ENCODE peak calls at places on chromosome 21, in nine cellular contexts. One of them, this sample, is unnamed. For H3K4me1, the result is how much of the 10 kb centered on the place peaks cover.

GRCh38 chr21:40120944-40121575 is 253.8 kb downstream of the PCP4 start:
- DNase-seq in hepatocyte: peak
- DNase-seq in body of pancreas: peak
- DNase-seq in kidney: no peak
- DNase-seq in colonic mucosa: no peak
- DNase-seq in gastrocnemius medialis: no peak
- DNase-seq in stomach: no peak
- DNase-seq in esophagus squamous epithelium: no peak
- DNase-seq in right atrium auricular region: no peak
- DNase-seq in this sample: no peak

GRCh38 chr21:20790113-20790512 is 208.1 kb upstream of the NCAM2 start:
- DNase-seq in hepatocyte: no peak
- DNase-seq in body of pancreas: no peak
- DNase-seq in kidney: no peak
- DNase-seq in colonic mucosa: no peak
- DNase-seq in gastrocnemius medialis: no peak
- DNase-seq in stomach: no peak
- DNase-seq in esophagus squamous epithelium: no peak
- DNase-seq in right atrium auricular region: no peak
- DNase-seq in this sample: no peak

GRCh38 chr21:37367301-37367757 is 756 bp downstream of the DYRK1A start:
- DNase-seq in hepatocyte: peak
- DNase-seq in body of pancreas: peak
- DNase-seq in kidney: peak
- DNase-seq in colonic mucosa: no peak
- DNase-seq in gastrocnemius medialis: no peak
- DNase-seq in stomach: peak
- DNase-seq in esophagus squamous epithelium: no peak
- DNase-seq in right atrium auricular region: no peak
- DNase-seq in this sample: no peak

GRCh38 chr21:30257773-30258172 is 25.0 kb downstream of the KRTAP24-1 start:
- DNase-seq in hepatocyte: peak
- DNase-seq in body of pancreas: no peak
- DNase-seq in kidney: no peak
- DNase-seq in colonic mucosa: peak
- DNase-seq in gastrocnemius medialis: no peak
- DNase-seq in stomach: no peak
- DNase-seq in esophagus squamous epithelium: no peak
- DNase-seq in right atrium auricular region: no peak
- DNase-seq in this sample: peak

GRCh38 chr21:40194181-40194580 is 326.9 kb downstream of the PCP4 start:
- DNase-seq in hepatocyte: no peak
- DNase-seq in body of pancreas: no peak
- DNase-seq in kidney: no peak
- DNase-seq in colonic mucosa: no peak
- DNase-seq in gastrocnemius medialis: no peak
- DNase-seq in stomach: no peak
- DNase-seq in esophagus squamous epithelium: no peak
- DNase-seq in right atrium auricular region: no peak
- DNase-seq in this sample: no peak

GRCh38 chr21:17813353-17813752 is 5.8 kb downstream of the C21orf91 start:
- DNase-seq in hepatocyte: no peak
- DNase-seq in body of pancreas: no peak
- DNase-seq in kidney: no peak
- DNase-seq in colonic mucosa: no peak
- DNase-seq in gastrocnemius medialis: no peak
- DNase-seq in stomach: no peak
- DNase-seq in esophagus squamous epithelium: no peak
- DNase-seq in right atrium auricular region: no peak
- DNase-seq in this sample: no peak

GRCh38 chr21:15112858-15113257 is 48.1 kb upstream of the NRIP1 start:
- DNase-seq in hepatocyte: no peak
- DNase-seq in body of pancreas: no peak
- DNase-seq in kidney: no peak
- DNase-seq in colonic mucosa: no peak
- DNase-seq in gastrocnemius medialis: no peak
- DNase-seq in stomach: no peak
- DNase-seq in esophagus squamous epithelium: no peak
- DNase-seq in right atrium auricular region: no peak
- DNase-seq in this sample: no peak

GRCh38 chr21:41283211-41283818 is 33.3 kb upstream of the FAM3B start:
- DNase-seq in hepatocyte: peak
- DNase-seq in body of pancreas: peak
- DNase-seq in kidney: no peak
- DNase-seq in colonic mucosa: peak
- DNase-seq in gastrocnemius medialis: no peak
- DNase-seq in stomach: peak
- DNase-seq in esophagus squamous epithelium: no peak
- DNase-seq in right atrium auricular region: no peak
- DNase-seq in this sample: no peak

GRCh38 chr21:35814858-35815619 is 245.3 kb downstream of the SETD4 start:
- DNase-seq in hepatocyte: no peak
- DNase-seq in body of pancreas: no peak
- DNase-seq in kidney: no peak
- DNase-seq in colonic mucosa: no peak
- DNase-seq in gastrocnemius medialis: no peak
- DNase-seq in stomach: no peak
- DNase-seq in esophagus squamous epithelium: no peak
- DNase-seq in right atrium auricular region: no peak
- DNase-seq in this sample: no peak

GRCh38 chr21:44940116-44940631 is 345 bp downstream of the SLX9 start:
- DNase-seq in hepatocyte: no peak
- DNase-seq in body of pancreas: no peak
- DNase-seq in kidney: no peak
- DNase-seq in colonic mucosa: no peak
- DNase-seq in gastrocnemius medialis: no peak
- DNase-seq in stomach: no peak
- DNase-seq in esophagus squamous epithelium: no peak
- DNase-seq in right atrium auricular region: no peak
- DNase-seq in this sample: no peak

GRCh38 chr21:43937898-43938309 is 72.9 kb downstream of the AGPAT3 start:
- DNase-seq in hepatocyte: no peak
- DNase-seq in body of pancreas: no peak
- DNase-seq in kidney: no peak
- DNase-seq in colonic mucosa: no peak
- DNase-seq in gastrocnemius medialis: no peak
- DNase-seq in stomach: no peak
- DNase-seq in esophagus squamous epithelium: no peak
- DNase-seq in right atrium auricular region: no peak
- DNase-seq in this sample: no peak

DNA sequence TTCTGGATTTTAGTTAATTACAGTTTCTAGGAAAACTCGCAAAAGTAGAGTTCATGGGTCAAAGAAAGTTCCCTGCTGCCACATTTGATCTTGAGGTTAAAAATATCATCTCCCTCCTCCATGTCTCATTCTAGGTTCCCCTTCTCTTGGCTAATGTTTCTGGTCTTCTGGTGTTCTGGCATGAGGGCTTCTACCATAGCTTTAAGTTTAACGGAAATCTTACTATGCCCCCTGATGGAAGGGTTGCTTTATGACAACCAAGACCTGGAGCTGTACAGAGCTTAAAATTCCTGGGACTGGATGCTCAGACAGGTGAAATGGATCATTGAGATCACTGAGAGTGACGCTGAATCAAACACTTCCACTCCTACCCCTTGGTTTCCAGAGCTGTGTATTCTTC is 1881.7 kb downstream of the MRPL39 start:
- DNase-seq in hepatocyte: no peak
- DNase-seq in body of pancreas: no peak
- DNase-seq in kidney: no peak
- DNase-seq in colonic mucosa: no peak
- DNase-seq in gastrocnemius medialis: no peak
- DNase-seq in stomach: no peak
- DNase-seq in esophagus squamous epithelium: no peak
- DNase-seq in right atrium auricular region: no peak
- DNase-seq in this sample: no peak
- TF ChIP-seq CTCF in hepatocyte: no peak
- TF ChIP-seq CTCF in body of pancreas: no peak
- TF ChIP-seq CTCF in kidney: no peak
- TF ChIP-seq CTCF in colonic mucosa: no peak
- TF ChIP-seq CTCF in gastrocnemius medialis: no peak
- TF ChIP-seq CTCF in stomach: no peak
- TF ChIP-seq CTCF in esophagus squamous epithelium: no peak
- TF ChIP-seq CTCF in right atrium auricular region: no peak
- TF ChIP-seq CTCF in this sample: no peak

GRCh38 chr21:34521561-34521960 is 9.6 kb upstream of the KCNE1 start:
- DNase-seq in hepatocyte: no peak
- DNase-seq in body of pancreas: no peak
- DNase-seq in kidney: no peak
- DNase-seq in colonic mucosa: no peak
- DNase-seq in gastrocnemius medialis: no peak
- DNase-seq in stomach: no peak
- DNase-seq in esophagus squamous epithelium: no peak
- DNase-seq in right atrium auricular region: no peak
- DNase-seq in this sample: no peak

GRCh38 chr21:34524671-34525601 is 12.9 kb upstream of the KCNE1 start:
- DNase-seq in hepatocyte: peak
- DNase-seq in body of pancreas: peak
- DNase-seq in kidney: no peak
- DNase-seq in colonic mucosa: no peak
- DNase-seq in gastrocnemius medialis: no peak
- DNase-seq in stomach: no peak
- DNase-seq in esophagus squamous epithelium: no peak
- DNase-seq in right atrium auricular region: peak
- DNase-seq in this sample: no peak

GRCh38 chr21:34520769-34521508 is 8.9 kb upstream of the KCNE1 start:
- DNase-seq in hepatocyte: no peak
- DNase-seq in body of pancreas: no peak
- DNase-seq in kidney: no peak
- DNase-seq in colonic mucosa: no peak
- DNase-seq in gastrocnemius medialis: no peak
- DNase-seq in stomach: no peak
- DNase-seq in esophagus squamous epithelium: no peak
- DNase-seq in right atrium auricular region: no peak
- DNase-seq in this sample: no peak

GRCh38 chr21:34522284-34522683 is 10.3 kb upstream of the KCNE1 start:
- DNase-seq in hepatocyte: no peak
- DNase-seq in body of pancreas: peak
- DNase-seq in kidney: no peak
- DNase-seq in colonic mucosa: peak
- DNase-seq in gastrocnemius medialis: no peak
- DNase-seq in stomach: no peak
- DNase-seq in esophagus squamous epithelium: no peak
- DNase-seq in right atrium auricular region: peak
- DNase-seq in this sample: peak

DNA sequence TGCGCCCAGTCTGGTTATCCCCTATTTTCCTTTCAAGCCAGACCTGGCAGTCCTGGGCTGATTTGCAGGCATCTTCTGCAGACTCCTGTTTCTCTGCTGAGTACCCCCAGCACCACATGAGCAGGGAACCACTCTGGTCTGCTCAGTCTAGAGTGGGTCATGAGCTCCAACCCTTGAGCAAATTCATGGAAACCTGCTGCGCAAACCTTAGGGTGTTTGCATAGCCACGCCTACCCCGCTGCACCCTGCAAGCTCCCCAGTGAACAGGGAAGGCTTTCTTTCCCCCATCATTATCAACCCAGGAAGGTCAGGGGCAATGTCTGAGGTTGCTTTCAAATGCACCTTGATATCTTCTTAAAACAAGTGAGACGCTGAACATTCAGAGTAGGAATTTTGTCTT is 11.0 kb upstream of the KCNE1 start:
- DNase-seq in hepatocyte: peak
- DNase-seq in body of pancreas: peak
- DNase-seq in kidney: no peak
- DNase-seq in colonic mucosa: peak
- DNase-seq in gastrocnemius medialis: no peak
- DNase-seq in stomach: peak
- DNase-seq in esophagus squamous epithelium: no peak
- DNase-seq in right atrium auricular region: no peak
- DNase-seq in this sample: peak
- H3K4me1 ChIP-seq in hepatocyte: under half
- H3K4me1 ChIP-seq in body of pancreas: half or more
- H3K4me1 ChIP-seq in kidney: under half
- H3K4me1 ChIP-seq in colonic mucosa: under half
- H3K4me1 ChIP-seq in gastrocnemius medialis: under half
- H3K4me1 ChIP-seq in stomach: under half
- H3K4me1 ChIP-seq in esophagus squamous epithelium: under half
- H3K4me1 ChIP-seq in right atrium auricular region: under half
- H3K4me1 ChIP-seq in this sample: under half

DNA sequence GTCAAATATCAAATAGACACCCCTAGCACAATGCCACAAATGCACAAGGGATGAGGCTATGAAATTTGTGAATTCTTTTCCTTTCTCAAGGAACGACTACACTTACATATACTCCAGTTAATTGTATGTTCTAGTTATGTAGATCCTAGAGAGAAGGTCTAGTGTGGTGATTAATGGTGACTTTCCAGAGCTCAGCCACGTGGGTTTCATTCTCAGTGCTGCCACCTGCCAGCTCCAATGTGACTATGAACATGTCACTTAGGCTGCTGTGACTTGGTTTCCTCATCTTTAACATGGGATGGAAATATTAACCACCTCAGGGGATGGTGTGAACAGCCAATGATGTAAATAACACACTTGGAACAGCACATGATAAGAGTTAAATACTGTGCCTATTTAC is 138.3 kb downstream of the APP start:
- DNase-seq in hepatocyte: no peak
- DNase-seq in body of pancreas: no peak
- DNase-seq in kidney: no peak
- DNase-seq in colonic mucosa: no peak
- DNase-seq in gastrocnemius medialis: no peak
- DNase-seq in stomach: no peak
- DNase-seq in esophagus squamous epithelium: no peak
- DNase-seq in right atrium auricular region: no peak
- DNase-seq in this sample: no peak
- TF ChIP-seq CTCF in hepatocyte: no peak
- TF ChIP-seq CTCF in body of pancreas: peak
- TF ChIP-seq CTCF in kidney: no peak
- TF ChIP-seq CTCF in colonic mucosa: no peak
- TF ChIP-seq CTCF in gastrocnemius medialis: no peak
- TF ChIP-seq CTCF in stomach: no peak
- TF ChIP-seq CTCF in esophagus squamous epithelium: no peak
- TF ChIP-seq CTCF in right atrium auricular region: no peak
- TF ChIP-seq CTCF in this sample: no peak

GRCh38 chr21:38910390-38911008 is 104.8 kb downstream of the ETS2 start:
- DNase-seq in hepatocyte: no peak
- DNase-seq in body of pancreas: no peak
- DNase-seq in kidney: no peak
- DNase-seq in colonic mucosa: peak
- DNase-seq in gastrocnemius medialis: no peak
- DNase-seq in stomach: no peak
- DNase-seq in esophagus squamous epithelium: no peak
- DNase-seq in right atrium auricular region: no peak
- DNase-seq in this sample: no peak

GRCh38 chr21:38909929-38910328 is 104.2 kb downstream of the ETS2 start:
- DNase-seq in hepatocyte: no peak
- DNase-seq in body of pancreas: no peak
- DNase-seq in kidney: no peak
- DNase-seq in colonic mucosa: no peak
- DNase-seq in gastrocnemius medialis: no peak
- DNase-seq in stomach: no peak
- DNase-seq in esophagus squamous epithelium: no peak
- DNase-seq in right atrium auricular region: no peak
- DNase-seq in this sample: no peak

GRCh38 chr21:38911523-38912354 is 106.0 kb downstream of the ETS2 start:
- DNase-seq in hepatocyte: no peak
- DNase-seq in body of pancreas: peak
- DNase-seq in kidney: no peak
- DNase-seq in colonic mucosa: no peak
- DNase-seq in gastrocnemius medialis: no peak
- DNase-seq in stomach: no peak
- DNase-seq in esophagus squamous epithelium: no peak
- DNase-seq in right atrium auricular region: peak
- DNase-seq in this sample: no peak

GRCh38 chr21:38908537-38908936 is 102.8 kb downstream of the ETS2 start:
- DNase-seq in hepatocyte: no peak
- DNase-seq in body of pancreas: no peak
- DNase-seq in kidney: no peak
- DNase-seq in colonic mucosa: no peak
- DNase-seq in gastrocnemius medialis: no peak
- DNase-seq in stomach: no peak
- DNase-seq in esophagus squamous epithelium: no peak
- DNase-seq in right atrium auricular region: no peak
- DNase-seq in this sample: no peak

GRCh38 chr21:38909109-38909508 is 103.4 kb downstream of the ETS2 start:
- DNase-seq in hepatocyte: no peak
- DNase-seq in body of pancreas: no peak
- DNase-seq in kidney: no peak
- DNase-seq in colonic mucosa: no peak
- DNase-seq in gastrocnemius medialis: no peak
- DNase-seq in stomach: no peak
- DNase-seq in esophagus squamous epithelium: no peak
- DNase-seq in right atrium auricular region: no peak
- DNase-seq in this sample: no peak
- H3K4me1 ChIP-seq in hepatocyte: under half
- H3K4me1 ChIP-seq in body of pancreas: half or more
- H3K4me1 ChIP-seq in kidney: under half
- H3K4me1 ChIP-seq in colonic mucosa: under half
- H3K4me1 ChIP-seq in gastrocnemius medialis: half or more
- H3K4me1 ChIP-seq in stomach: under half
- H3K4me1 ChIP-seq in esophagus squamous epithelium: half or more
- H3K4me1 ChIP-seq in right atrium auricular region: under half
- H3K4me1 ChIP-seq in this sample: under half